ENCODE peak calls at places on chromosomes 2 and 18, in eight cellular contexts. U, D, J, L, N, A, O and T are unnamed samples.

GRCh38 chr2:174492963-174493431 is 6.2 kb upstream of the GPR155 start:
- DNase-seq in U (no peak), D (no peak), J (peak; percentile 85), L (no peak), N (no peak), A (no peak), O (no peak), T (no peak)

GRCh38 chr2:127589358-127589757 is 53.9 kb downstream of the MYO7B start:
- DNase-seq in U (no peak), D (no peak), J (no peak), L (no peak), N (no peak), A (no peak), O (no peak), T (peak; percentile 10)

GRCh38 chr2:234047361-234047760 is 3.1 kb upstream of the SPP2 start:
- DNase-seq in U (no peak), D (no peak), J (no peak), L (no peak), N (no peak), A (no peak), O (no peak), T (no peak)

GRCh38 chr2:233329489-233330135 is 22.0 kb downstream of the SAG start:
- DNase-seq in U (no peak), D (no peak), J (no peak), L (no peak), N (no peak), A (no peak), O (no peak), T (peak; percentile 92)

GRCh38 chr2:20483496-20483895 is 36.6 kb downstream of the RHOB start:
- DNase-seq in U (peak; percentile 49), D (no peak), J (no peak), L (peak; percentile 86), N (no peak), A (no peak), O (no peak), T (no peak)

GRCh38 chr2:137172162-137172561 is 406.8 kb downstream of the THSD7B start:
- DNase-seq in U (no peak), D (no peak), J (no peak), L (no peak), N (no peak), A (no peak), O (no peak), T (no peak)

GRCh38 chr2:183868153-183868552 is 730.2 kb upstream of the ZNF804A start:
- DNase-seq in U (no peak), D (peak; percentile 58), J (no peak), L (no peak), N (no peak), A (no peak), O (no peak), T (no peak)

GRCh38 chr2:29844713-29845320 is 76.6 kb downstream of the ALK start:
- DNase-seq in U (no peak), D (peak; percentile 72), J (no peak), L (no peak), N (no peak), A (no peak), O (no peak), T (no peak)

GRCh38 chr2:26849056-26850001 is 1.4 kb downstream of the DPYSL5 start:
- DNase-seq in U (no peak), D (no peak), J (no peak), L (no peak), N (no peak), A (peak; percentile 11), O (no peak), T (peak; percentile 81)

GRCh38 chr2:207230261-207231105 is 64.7 kb upstream of the KLF7 start:
- DNase-seq in U (no peak), D (peak; percentile 60), J (no peak), L (no peak), N (no peak), A (no peak), O (no peak), T (peak; percentile 80)

GRCh38 chr2:70927138-70927537 is 8.6 kb upstream of the ATP6V1B1 start:
- DNase-seq in U (no peak), D (no peak), J (no peak), L (no peak), N (no peak), A (peak; percentile 3), O (no peak), T (peak; percentile 14)

GRCh38 chr18:2883137-2883671 is 36.4 kb downstream of the EMILIN2 start:
- DNase-seq in U (no peak), D (no peak), J (no peak), L (no peak), N (no peak), A (no peak), O (no peak), T (no peak)

GRCh38 chr2:188659656-188660406 is 314.3 kb upstream of the COL3A1 start:
- DNase-seq in U (no peak), D (peak; percentile 83), J (no peak), L (no peak), N (no peak), A (no peak), O (no peak), T (no peak)

GRCh38 chr2:8543412-8544167 is 138.3 kb upstream of the ID2 start:
- DNase-seq in U (no peak), D (peak; percentile 78), J (peak; percentile 96), L (peak; percentile 90), N (no peak), A (no peak), O (peak; percentile 85), T (peak; percentile 38)

GRCh38 chr2:26516246-26516645 is 38.3 kb upstream of the OTOF start:
- DNase-seq in U (no peak), D (no peak), J (no peak), L (no peak), N (no peak), A (no peak), O (no peak), T (no peak)

GRCh38 chr18:54918060-54918459 is 41.2 kb downstream of the CCDC68 start:
- DNase-seq in U (no peak), D (no peak), J (no peak), L (no peak), N (no peak), A (no peak), O (no peak), T (peak; percentile 58)

GRCh38 chr2:71006955-71007799 is 12.5 kb upstream of the TEX261 start:
- DNase-seq in U (no peak), D (no peak), J (no peak), L (no peak), N (no peak), A (no peak), O (peak; percentile 42), T (no peak)

GRCh38 chr18:77086034-77086433 is 46.5 kb downstream of the MBP start:
- DNase-seq in U (no peak), D (peak; percentile 24), J (no peak), L (no peak), N (no peak), A (no peak), O (no peak), T (no peak)
- H3K4me1 ChIP-seq in U (no peaks in the 10 kb centered on the region), D (peaks cover 38% of the 10 kb centered on the region), J (peaks cover 4% of the 10 kb centered on the region), L (no peaks in the 10 kb centered on the region), N (peaks cover 52% of the 10 kb centered on the region), A (peaks cover 36% of the 10 kb centered on the region), O (peaks cover 40% of the 10 kb centered on the region), T (no peaks in the 10 kb centered on the region)

GRCh38 chr2:228747478-228747877 is 523.6 kb downstream of the PID1 start:
- DNase-seq in U (no peak), D (peak; percentile 25), J (no peak), L (no peak), N (no peak), A (no peak), O (no peak), T (no peak)
- H3K9me3 ChIP-seq in U (no peaks in the 10 kb centered on the region), D (no peaks in the 10 kb centered on the region), J (no peaks in the 10 kb centered on the region), L (no peaks in the 10 kb centered on the region), N (no peaks in the 10 kb centered on the region), A (no peaks in the 10 kb centered on the region), O (no peaks in the 10 kb centered on the region), T (no peaks in the 10 kb centered on the region)

DNA sequence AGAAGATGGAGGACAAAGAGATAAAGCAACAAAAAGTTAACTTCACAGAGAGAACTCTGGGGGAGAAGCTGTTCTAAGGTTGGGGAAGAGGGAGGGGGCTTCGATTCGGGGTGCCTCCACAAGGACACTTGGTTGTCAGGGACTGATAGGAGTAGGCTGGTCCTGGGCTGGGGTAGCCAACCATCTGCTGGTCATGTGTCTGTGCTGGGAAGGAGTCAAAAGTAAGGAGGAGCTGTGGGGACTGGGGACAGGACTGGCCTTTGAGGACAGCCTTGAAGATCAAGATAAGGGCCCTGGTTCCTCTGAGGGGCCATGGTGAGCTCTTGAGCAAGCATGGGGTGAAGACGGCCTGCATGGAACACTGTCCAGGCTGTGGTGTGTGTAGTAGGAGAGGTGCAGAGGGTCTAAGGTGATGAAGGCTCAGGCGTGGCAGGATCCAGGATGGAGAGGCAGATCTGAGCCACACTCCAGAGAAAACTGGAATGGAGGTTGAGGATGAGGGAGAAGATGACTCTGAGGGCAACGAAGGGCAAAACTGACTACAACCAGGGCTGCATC is 1.7 kb downstream of the CYP27A1 start:
- DNase-seq in U (no peak), D (no peak), J (no peak), L (no peak), N (no peak), A (no peak), O (peak; percentile 67), T (no peak)
- H3K4me3 ChIP-seq in U (peak overlapping the region; percentile 68), D (no peak overlapping the region), J (no peak overlapping the region), L (peak overlapping the region; percentile 76), N (no peak overlapping the region), A (no peak overlapping the region), O (peak overlapping the region; percentile 72), T (peak overlapping the region; percentile 80)

GRCh38 chr2:108634591-108635160 is 84.6 kb upstream of the RANBP2 start:
- DNase-seq in U (no peak), D (no peak), J (no peak), L (no peak), N (no peak), A (no peak), O (no peak), T (no peak)

GRCh38 chr2:108633379-108633778 is 85.9 kb upstream of the RANBP2 start:
- DNase-seq in U (no peak), D (no peak), J (no peak), L (no peak), N (no peak), A (no peak), O (no peak), T (no peak)

GRCh38 chr2:108635630-108636354 is 83.5 kb upstream of the RANBP2 start:
- DNase-seq in U (no peak), D (no peak), J (no peak), L (no peak), N (no peak), A (no peak), O (no peak), T (no peak)

GRCh38 chr2:108640731-108641130 is 78.6 kb upstream of the RANBP2 start:
- DNase-seq in U (no peak), D (peak; percentile 78), J (no peak), L (no peak), N (no peak), A (no peak), O (no peak), T (no peak)

GRCh38 chr2:108637304-108637669 is 82.0 kb upstream of the RANBP2 start:
- DNase-seq in U (no peak), D (no peak), J (peak; percentile 46), L (peak; percentile 79), N (no peak), A (peak; percentile 73), O (no peak), T (no peak)
- H3K4me1 ChIP-seq in U (peaks cover 16% of the 10 kb centered on the region), D (peaks cover 33% of the 10 kb centered on the region), J (peaks cover 20% of the 10 kb centered on the region), L (no peaks in the 10 kb centered on the region), N (peaks cover 10% of the 10 kb centered on the region), A (peaks cover 53% of the 10 kb centered on the region), O (peaks cover 78% of the 10 kb centered on the region), T (no peaks in the 10 kb centered on the region)

GRCh38 chr2:216554286-216554685 is 55.6 kb downstream of the RPL37A start:
- DNase-seq in U (no peak), D (no peak), J (no peak), L (no peak), N (no peak), A (no peak), O (no peak), T (no peak)
- H3K9me3 ChIP-seq in U (no peaks in the 10 kb centered on the region), D (no peaks in the 10 kb centered on the region), J (no peaks in the 10 kb centered on the region), L (no peaks in the 10 kb centered on the region), N (no peaks in the 10 kb centered on the region), A (no peaks in the 10 kb centered on the region), O (no peaks in the 10 kb centered on the region), T (no peaks in the 10 kb centered on the region)